ENCODE peak calls at places on chromosomes 5 and 9, in nine cellular contexts. Q is GM12878, S is DND-41, H is mesenchymal stem cell, K is IMR-90, C is trophoblast cell, F is GM23248, U is PC-3, G is neural progenitor cell. R is an unnamed sample.

GRCh38 chr9:108802967-108803366 is 52.8 kb downstream of the ACTL7B start:
- DNase-seq in Q (no peak), K (no peak), C (no peak), S (no peak), H (no peak), G (no peak), F (no peak), U (no peak), R (no peak)

GRCh38 chr5:180646289-180646962 is 3.0 kb downstream of the FLT4 start:
- DNase-seq in H (no peak), K (no peak), Q (no peak), G (no peak), S (no peak), U (no peak), C (no peak), F (no peak), R (no peak)

GRCh38 chr9:134407123-134407779 is 81.0 kb downstream of the RXRA start:
- DNase-seq in S (peak), K (peak), C (peak), U (peak), G (peak), F (peak), Q (peak), H (peak), R (no peak)

GRCh38 chr5:27815061-27815460 is 776.7 kb upstream of the CDH9 start:
- DNase-seq in Q (no peak), K (no peak), U (no peak), S (no peak), H (no peak), F (no peak), C (peak), G (no peak), R (no peak)

GRCh38 chr5:170527998-170528397 is 24.2 kb downstream of the KCNIP1 start:
- DNase-seq in F (no peak), U (no peak), G (peak), Q (no peak), H (no peak), C (no peak), K (no peak), S (no peak), R (no peak)

GRCh38 chr5:111095982-111096381 is 3.8 kb downstream of the WDR36 start:
- DNase-seq in U (no peak), Q (no peak), H (no peak), C (no peak), S (no peak), G (no peak), F (no peak), K (no peak), R (no peak)

GRCh38 chr9:110575169-110575568 is 4.4 kb downstream of the SVEP1 start:
- DNase-seq in Q (no peak), H (no peak), K (no peak), G (no peak), S (no peak), C (no peak), F (no peak), U (no peak), R (no peak)

GRCh38 chr5:174844971-174845370 is 120.6 kb downstream of the MSX2 start:
- DNase-seq in K (no peak), F (no peak), Q (no peak), U (no peak), H (no peak), C (no peak), G (no peak), S (no peak), R (no peak)

GRCh38 chr5:76104027-76104426 is 20.8 kb downstream of the SV2C start:
- DNase-seq in Q (no peak), U (peak), K (peak), S (peak), G (peak), C (peak), H (peak), F (peak), R (no peak)

GRCh38 chr5:78647838-78648358 is 674 bp downstream of the LHFPL2 start:
- DNase-seq in G (peak), U (peak), Q (no peak), F (peak), K (peak), H (peak), S (no peak), C (peak), R (no peak)

GRCh38 chr5:21654-22233 is 70.2 kb upstream of the PLEKHG4B start:
- DNase-seq in U (peak), H (no peak), K (peak), C (no peak), Q (no peak), G (no peak), S (peak), F (peak), R (no peak)

GRCh38 chr9:136538599-136539426 is 7.0 kb downstream of the NOTCH1 start:
- DNase-seq in F (no peak), S (no peak), K (no peak), H (no peak), Q (no peak), G (no peak), U (no peak), C (no peak), R (no peak)

GRCh38 chr5:178208540-178209227 is 4.4 kb downstream of the HNRNPAB start:
- DNase-seq in C (no peak), H (peak), K (no peak), G (no peak), S (no peak), Q (no peak), U (no peak), F (peak), R (no peak)

GRCh38 chr5:138932171-138932810 is 57.2 kb upstream of the LRRTM2 start:
- DNase-seq in S (no peak), U (no peak), Q (no peak), C (no peak), F (no peak), H (no peak), K (no peak), G (no peak), R (no peak)

GRCh38 chr5:68688547-68688946 is 405.3 kb upstream of the SLC30A5 start:
- DNase-seq in F (no peak), G (no peak), S (no peak), K (no peak), C (no peak), H (no peak), U (no peak), Q (no peak), R (no peak)

GRCh38 chr5:34603378-34603777 is 52.8 kb upstream of the RAI14 start:
- DNase-seq in U (no peak), Q (no peak), F (no peak), K (no peak), H (no peak), G (no peak), C (no peak), S (no peak), R (no peak)

GRCh38 chr9:79573697-79573976 is 1.9 kb downstream of the TLE4 start:
- DNase-seq in U (peak), S (no peak), G (no peak), H (no peak), Q (no peak), K (no peak), F (no peak), C (no peak), R (no peak)

GRCh38 chr9:89755835-89756234 is 151.0 kb downstream of the GADD45G start:
- DNase-seq in K (peak), S (no peak), F (no peak), G (no peak), H (peak), Q (no peak), U (peak), C (peak), R (no peak)

GRCh38 chr5:138438724-138439536 is at the start of gene REEP2:
- DNase-seq in S (peak), C (peak), Q (no peak), G (peak), K (peak), H (peak), U (peak), F (peak), R (peak)

GRCh38 chr5:96288166-96288844 is 144.7 kb downstream of the PCSK1 start:
- DNase-seq in U (no peak), K (no peak), H (no peak), F (peak), S (no peak), Q (no peak), C (peak), G (no peak), R (no peak)

GRCh38 chr5:36876965-36877666 is 547 bp downstream of the NIPBL start:
- DNase-seq in C (peak), U (peak), K (peak), Q (no peak), S (peak), F (peak), H (peak), G (peak), R (no peak)

GRCh38 chr5:1029945-1030625 is 21.5 kb downstream of the NKD2 start:
- DNase-seq in C (no peak), S (no peak), G (no peak), Q (no peak), U (no peak), H (no peak), F (no peak), K (no peak), R (no peak)

GRCh38 chr9:136304981-136305380 is 1.1 kb upstream of the CCDC187 start:
- DNase-seq in Q (no peak), K (no peak), H (no peak), U (no peak), F (no peak), C (no peak), G (no peak), S (no peak), R (no peak)

GRCh38 chr5:135493406-135494180 is 41.4 kb upstream of the TIFAB start:
- DNase-seq in U (peak), F (peak), C (peak), Q (no peak), K (peak), G (peak), S (no peak), H (peak), R (no peak)

GRCh38 chr9:92160786-92161185 is 45.6 kb upstream of the SPTLC1 start:
- DNase-seq in G (peak), U (no peak), K (no peak), F (no peak), H (no peak), Q (no peak), S (no peak), C (no peak), R (no peak)

GRCh38 chr5:10761842-10762165 is 770 bp upstream of the DAP start:
- DNase-seq in H (no peak), G (no peak), F (no peak), U (no peak), Q (no peak), C (peak), K (peak), S (no peak), R (no peak)

GRCh38 chr5:10760976-10761841 is at the start of gene DAP:
- DNase-seq in Q (peak), G (peak), H (peak), U (peak), S (peak), F (peak), C (peak), K (peak), R (peak)

GRCh38 chr5:10760033-10760975 is 730 bp downstream of the DAP start:
- DNase-seq in U (peak), K (peak), Q (no peak), F (peak), C (peak), S (peak), H (peak), G (peak), R (no peak)

GRCh38 chr5:10762776-10763500 is 1.9 kb upstream of the DAP start:
- DNase-seq in K (peak), G (no peak), F (no peak), U (no peak), C (peak), H (no peak), Q (no peak), S (no peak), R (no peak)

GRCh38 chr5:10762178-10762775 is 1.2 kb upstream of the DAP start:
- DNase-seq in C (peak), Q (no peak), F (no peak), K (no peak), H (peak), G (peak), U (peak), S (no peak), R (no peak)
- H3K9ac ChIP-seq in C (no peak), Q (no peak), F (no peak), K (no peak), H (peak), G (no peak), U (no peak), S (peak), R (peak)

DNA sequence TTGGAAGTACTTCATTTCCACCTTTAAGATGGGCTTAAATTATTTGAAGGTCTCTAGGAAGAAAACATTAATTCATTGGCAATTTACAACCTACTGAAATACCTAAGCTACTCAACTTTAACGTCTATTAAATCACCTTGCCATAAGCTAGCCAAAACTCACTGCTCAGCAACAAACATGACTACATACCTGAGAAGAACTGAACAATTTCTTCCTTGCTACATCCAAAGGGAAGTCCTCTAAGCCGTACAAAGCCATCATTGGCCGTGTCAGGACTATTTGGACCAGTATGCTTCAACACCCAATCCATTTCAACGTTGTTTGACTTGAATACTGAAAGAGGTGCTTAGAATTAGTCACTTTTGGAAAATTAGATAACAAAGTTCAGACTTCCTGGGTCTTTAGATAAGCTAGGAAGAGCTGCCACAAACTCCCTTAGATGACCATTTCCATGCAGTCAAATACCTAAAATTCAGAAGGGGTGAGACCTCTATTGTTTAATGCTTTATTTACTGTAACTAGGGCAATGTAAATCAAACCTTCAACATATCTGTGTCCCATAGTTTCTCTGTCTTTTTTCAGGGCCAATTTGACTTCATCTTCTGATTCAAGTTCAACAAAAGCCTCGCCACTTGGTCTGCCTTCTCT is 2.6 kb downstream of the HNRNPH1 start:
- DNase-seq in Q (no peak), H (no peak), F (peak), U (no peak), C (peak), S (no peak), G (no peak), K (no peak), R (no peak)
- H3K9ac ChIP-seq in Q (peak), H (peak), F (peak), U (peak), C (peak), S (peak), G (peak), K (peak), R (peak)

GRCh38 chr5:145775893-145776444 is 59.2 kb downstream of the PRELID2 start:
- DNase-seq in F (peak), K (peak), S (no peak), G (no peak), Q (no peak), C (peak), H (peak), U (peak), R (no peak)
- H3K9ac ChIP-seq in F (peak), K (no peak), S (no peak), G (no peak), Q (no peak), C (no peak), H (peak), U (no peak), R (no peak)

DNA sequence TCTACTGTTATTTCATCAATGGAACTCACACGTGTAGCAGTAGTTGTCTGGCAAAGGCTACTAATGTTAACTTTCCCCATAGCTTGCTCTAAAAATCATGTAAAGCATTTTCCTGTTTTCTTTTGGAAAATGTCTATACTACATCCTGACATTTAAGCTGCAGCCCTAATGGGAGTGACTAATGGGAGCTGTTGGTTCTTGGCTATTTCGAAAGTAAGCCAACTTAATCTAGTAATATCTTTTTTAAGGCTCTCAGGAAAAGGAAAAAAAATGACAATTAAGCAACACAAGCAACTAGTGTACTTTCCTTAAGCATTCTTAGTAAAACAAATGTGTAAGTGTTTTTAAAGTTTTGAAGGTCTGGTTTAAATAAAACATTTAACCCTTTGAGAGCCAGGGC is 169.2 kb downstream of the SLC12A2 start:
- DNase-seq in H (peak), S (no peak), F (peak), K (peak), C (no peak), U (no peak), Q (no peak), G (no peak), R (no peak)
- H3K9ac ChIP-seq in H (peak), S (no peak), F (no peak), K (no peak), C (no peak), U (no peak), Q (no peak), G (no peak), R (no peak)

DNA sequence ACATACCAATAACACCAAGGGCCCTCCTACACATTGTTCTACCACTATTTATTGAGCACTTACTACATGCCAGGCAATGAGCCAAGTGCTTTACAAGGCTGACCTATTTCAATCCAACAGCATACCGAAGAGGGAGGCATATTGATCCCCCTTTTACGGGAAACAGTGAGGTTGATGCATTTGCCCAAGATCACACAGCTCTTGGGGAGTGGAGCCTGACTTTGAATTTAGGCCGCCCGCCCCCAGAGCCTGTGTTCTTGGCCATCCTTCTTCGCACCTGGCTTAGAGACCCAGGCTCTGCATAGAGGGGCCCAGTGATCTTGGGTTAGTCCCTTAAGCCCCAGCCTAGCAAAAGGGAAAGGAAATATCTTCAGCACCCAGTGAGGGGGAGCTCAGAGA is 158.1 kb upstream of the IER5L start:
- DNase-seq in K (peak), F (peak), Q (no peak), G (no peak), C (no peak), H (no peak), S (no peak), U (no peak), R (no peak)
- H3K9ac ChIP-seq in K (peak), F (peak), Q (no peak), G (no peak), C (no peak), H (peak), S (no peak), U (no peak), R (peak)

GRCh38 chr9:115164511-115164974 is 46.6 kb upstream of the TNC start:
- DNase-seq in K (peak), S (peak), H (peak), U (peak), G (peak), Q (no peak), C (no peak), F (peak), R (no peak)

GRCh38 chr9:115165233-115165632 is 47.3 kb upstream of the TNC start:
- DNase-seq in H (no peak), C (no peak), F (no peak), K (no peak), U (no peak), S (no peak), Q (no peak), G (no peak), R (no peak)

GRCh38 chr9:115158666-115159481 is 40.9 kb upstream of the TNC start:
- DNase-seq in H (peak), F (peak), K (peak), S (no peak), C (no peak), U (no peak), Q (no peak), G (no peak), R (no peak)

GRCh38 chr9:115161431-115161830 is 43.5 kb upstream of the TNC start:
- DNase-seq in C (no peak), Q (no peak), K (no peak), S (no peak), H (no peak), G (no peak), U (no peak), F (no peak), R (no peak)

DNA sequence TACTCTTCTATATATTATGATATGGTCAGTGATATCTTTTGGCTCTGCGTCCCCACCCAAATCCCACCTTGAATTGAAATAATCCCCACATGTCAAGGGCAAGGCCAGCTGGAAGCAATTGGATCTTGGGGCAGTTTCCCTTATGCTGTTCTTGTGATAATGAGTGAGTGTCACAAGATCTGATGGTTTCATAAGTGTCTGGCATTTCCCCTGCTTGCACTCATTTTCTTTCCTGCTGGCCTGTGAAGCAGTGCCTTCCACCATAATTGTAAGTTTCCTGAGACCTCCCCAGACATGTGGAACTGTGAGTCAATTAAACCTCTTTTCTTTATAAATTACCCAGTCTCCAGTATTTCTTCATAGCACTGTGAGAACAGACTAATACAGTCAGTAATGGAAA is 45.0 kb upstream of the TNC start:
- DNase-seq in U (no peak), H (peak), K (no peak), C (no peak), S (no peak), F (peak), G (no peak), Q (no peak), R (no peak)
- H3K9ac ChIP-seq in U (no peak), H (peak), K (no peak), C (no peak), S (no peak), F (no peak), G (no peak), Q (no peak), R (no peak)

GRCh38 chr5:141771562-141771961 is 89.5 kb upstream of the ARAP3 start:
- DNase-seq in F (no peak), U (no peak), Q (no peak), H (no peak), G (no peak), K (no peak), C (no peak), S (no peak), R (no peak)

GRCh38 chr5:141766152-141766551 is 84.1 kb upstream of the ARAP3 start:
- DNase-seq in S (no peak), U (no peak), K (no peak), C (no peak), H (no peak), Q (no peak), F (no peak), G (no peak), R (no peak)

GRCh38 chr5:141763526-141763925 is 81.5 kb upstream of the ARAP3 start:
- DNase-seq in G (no peak), C (no peak), K (no peak), U (no peak), H (no peak), F (no peak), Q (no peak), S (no peak), R (no peak)

GRCh38 chr5:141771031-141771430 is 89.0 kb upstream of the ARAP3 start:
- DNase-seq in C (no peak), F (peak), Q (no peak), G (peak), U (no peak), H (peak), K (peak), S (no peak), R (no peak)

DNA sequence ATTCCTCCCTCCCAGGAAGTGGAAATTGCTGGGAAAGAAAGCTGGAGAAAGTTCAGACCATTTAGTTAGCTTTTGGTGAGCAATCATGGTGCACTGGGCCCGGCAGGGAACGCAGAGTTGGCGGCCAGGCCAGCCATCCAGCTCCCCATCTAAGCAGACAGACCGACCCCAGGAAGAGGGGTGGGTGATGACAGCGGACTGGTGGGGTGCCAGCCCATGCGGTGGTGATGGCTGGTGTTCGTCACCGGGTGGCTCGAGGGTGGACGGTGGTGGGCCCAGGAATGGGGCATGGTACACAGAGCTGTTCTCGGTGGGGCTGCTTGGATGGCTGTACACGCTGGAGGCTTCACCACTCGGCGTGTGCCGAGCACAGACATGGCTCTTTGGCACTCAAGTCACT is 85.6 kb upstream of the ARAP3 start:
- DNase-seq in Q (no peak), C (no peak), F (no peak), S (no peak), G (no peak), H (no peak), K (no peak), U (no peak), R (no peak)
- H3K9ac ChIP-seq in Q (no peak), C (no peak), F (no peak), S (no peak), G (no peak), H (no peak), K (no peak), U (no peak), R (no peak)

GRCh38 chr5:59066367-59067163 is 483.7 kb downstream of the RAB3C start:
- DNase-seq in Q (no peak), S (no peak), H (peak), U (peak), F (peak), K (peak), G (no peak), C (no peak), R (no peak)
- H3K9ac ChIP-seq in Q (no peak), S (no peak), H (no peak), U (peak), F (peak), K (no peak), G (no peak), C (no peak), R (no peak)